ENCODE peak calls at places on chromosomes 16 and 17, in four cellular contexts. H, M, T and G are unnamed samples.

GRCh38 chr17:81515530-81516041 is 3.0 kb upstream of the ACTG1 start:
- DNase-seq in H (no peak), T (no peak), M (no peak), G (no peak)

GRCh38 chr17:80396680-80397387 is 18.1 kb upstream of the ENDOV start:
- DNase-seq in H (no peak), T (no peak), M (no peak), G (no peak)

GRCh38 chr17:718075-718474 is 3.4 kb upstream of the VPS53 start:
- DNase-seq in M (no peak), H (no peak), T (no peak), G (no peak)

GRCh38 chr16:54931041-54931756 is 534 bp downstream of the IRX5 start:
- DNase-seq in M (no peak), H (no peak), T (peak; percentile 62), G (peak; percentile 46)

GRCh38 chr16:30870904-30871303 is 23.0 kb downstream of the BCL7C start:
- DNase-seq in T (no peak), M (no peak), H (no peak), G (no peak)

GRCh38 chr16:53320992-53321391 is 113.3 kb upstream of the RBL2 start:
- DNase-seq in H (no peak), M (no peak), T (no peak), G (no peak)

GRCh38 chr17:7177210-7177953 is 1.8 kb downstream of the ASGR1 start:
- DNase-seq in T (peak; percentile 92), M (peak; percentile 23), H (peak; percentile 28), G (peak; percentile 42)

GRCh38 chr17:14269473-14269872 is 31.4 kb upstream of the HS3ST3B1 start:
- DNase-seq in H (no peak), T (no peak), M (no peak), G (no peak)

GRCh38 chr16:27776556-27776955 is 226.6 kb downstream of the KATNIP start:
- DNase-seq in T (no peak), H (no peak), M (no peak), G (no peak)

GRCh38 chr17:13931752-13932477 is 137.4 kb upstream of the COX10 start:
- DNase-seq in M (no peak), H (no peak), T (no peak), G (peak; percentile 75)

GRCh38 chr17:27997044-27997401 is 45.5 kb upstream of the NLK start:
- DNase-seq in M (no peak), T (no peak), H (no peak), G (no peak)

GRCh38 chr16:66988197-66988788 is at the start of gene CES4A:
- DNase-seq in H (no peak), M (no peak), T (peak; percentile 53), G (peak; percentile 74)

GRCh38 chr17:2916362-2916928 is 120.2 kb downstream of the RAP1GAP2 start:
- DNase-seq in H (no peak), T (peak; percentile 2), M (no peak), G (no peak)

GRCh38 chr16:67917852-67918236 is 13.8 kb downstream of the CTRL start:
- DNase-seq in H (no peak), M (no peak), T (peak; percentile 77), G (peak; percentile 34)

GRCh38 chr16:22325598-22326368 is 28.6 kb downstream of the POLR3E start:
- DNase-seq in T (no peak), M (no peak), H (no peak), G (no peak)

GRCh38 chr17:38672788-38673713 is 1.7 kb downstream of the EPOP start:
- DNase-seq in T (no peak), M (no peak), H (no peak), G (no peak)

GRCh38 chr17:12180644-12181261 is 160.1 kb downstream of the MAP2K4 start:
- DNase-seq in M (no peak), T (peak; percentile 76), H (no peak), G (peak; percentile 42)

GRCh38 chr17:55757659-55758058 is 6.8 kb downstream of the PCTP start:
- DNase-seq in H (no peak), M (no peak), T (no peak), G (no peak)

GRCh38 chr17:27458524-27458908 is 2.3 kb downstream of the KSR1 start:
- DNase-seq in T (no peak), H (no peak), M (no peak), G (no peak)

GRCh38 chr16:21260870-21261791 is 17.0 kb downstream of the CRYM start:
- DNase-seq in T (peak; percentile 83), H (no peak), M (no peak), G (peak; percentile 39)

GRCh38 chr17:353838-354234 is 1.2 kb upstream of the RPH3AL start:
- DNase-seq in H (no peak), T (no peak), M (no peak), G (no peak)

GRCh38 chr17:64630309-64631223 is 31.5 kb downstream of the SMURF2 start:
- DNase-seq in M (no peak), T (no peak), H (no peak), G (no peak)

GRCh38 chr17:73286863-73287296 is 24.9 kb downstream of the CDC42EP4 start:
- DNase-seq in T (no peak), M (no peak), H (no peak), G (peak; percentile 89)

GRCh38 chr17:33895491-33895890 is 359.6 kb upstream of the CCL2 start:
- DNase-seq in H (no peak), T (no peak), M (no peak), G (no peak)

GRCh38 chr17:2854662-2855061 is 58.4 kb downstream of the RAP1GAP2 start:
- DNase-seq in M (no peak), H (no peak), T (no peak), G (no peak)